ENCODE peak calls at places on chromosomes 12 and 14, in four cellular contexts. A is IMR-90, F is K562, H is HepG2. O is an unnamed sample.

GRCh38 chr12:20415641-20416040 is 47.3 kb downstream of the PDE3A start:
- DNase-seq in H (no peak), A (no peak), F (no peak), O (no peak)

GRCh38 chr14:75566321-75566720 is 12.1 kb upstream of the FLVCR2 start:
- DNase-seq in F (no peak), H (no peak), A (no peak), O (no peak)

GRCh38 chr14:61469771-61470170 is 148.4 kb downstream of the PRKCH start:
- DNase-seq in F (no peak), H (no peak), A (no peak), O (no peak)

GRCh38 chr12:115569694-115570093 is 707.8 kb downstream of the MED13L start:
- DNase-seq in H (peak), A (no peak), F (no peak), O (peak)

GRCh38 chr12:57242691-57243454 is 8.1 kb downstream of the STAC3 start:
- DNase-seq in A (peak), F (peak), H (peak), O (peak)

GRCh38 chr12:104555650-104556049 is 98.9 kb downstream of the CHST11 start:
- DNase-seq in H (no peak), A (no peak), F (no peak), O (no peak)

GRCh38 chr14:105941226-105942166 is 415.1 kb downstream of the TMEM121 start:
- DNase-seq in H (no peak), F (no peak), A (no peak), O (no peak)

GRCh38 chr12:30967026-30967425 is 40.5 kb downstream of the TSPAN11 start:
- DNase-seq in F (no peak), A (no peak), H (no peak), O (no peak)

GRCh38 chr14:69495341-69495921 is 10.9 kb downstream of the PLEKHD1 start:
- DNase-seq in A (no peak), F (no peak), H (no peak), O (no peak)

GRCh38 chr12:53070901-53071492 is 8.2 kb downstream of the SPRYD3 start:
- DNase-seq in H (no peak), F (no peak), A (no peak), O (no peak)

GRCh38 chr14:46197856-46198255 is 453.7 kb downstream of the RPL10L start:
- DNase-seq in F (no peak), H (no peak), A (no peak), O (no peak)

GRCh38 chr14:24843999-24844398 is 205.9 kb downstream of the STXBP6 start:
- DNase-seq in F (no peak), H (no peak), A (no peak), O (no peak)

GRCh38 chr12:122051231-122051876 is 27.2 kb upstream of the MLXIP start:
- DNase-seq in F (no peak), H (peak), A (peak), O (no peak)

GRCh38 chr12:53105256-53105655 is 2.0 kb downstream of the SOAT2 start:
- DNase-seq in A (no peak), H (no peak), F (no peak), O (no peak)

GRCh38 chr12:124539084-124540041 is 28.0 kb downstream of the NCOR2 start:
- DNase-seq in F (no peak), H (no peak), A (no peak), O (no peak)

GRCh38 chr12:121801601-121802484 is 2.0 kb upstream of the SETD1B start:
- DNase-seq in F (no peak), H (no peak), A (peak), O (no peak)

GRCh38 chr12:113933201-113933786 is 32.8 kb downstream of the RBM19 start:
- DNase-seq in F (peak), H (no peak), A (peak), O (no peak)

DNA sequence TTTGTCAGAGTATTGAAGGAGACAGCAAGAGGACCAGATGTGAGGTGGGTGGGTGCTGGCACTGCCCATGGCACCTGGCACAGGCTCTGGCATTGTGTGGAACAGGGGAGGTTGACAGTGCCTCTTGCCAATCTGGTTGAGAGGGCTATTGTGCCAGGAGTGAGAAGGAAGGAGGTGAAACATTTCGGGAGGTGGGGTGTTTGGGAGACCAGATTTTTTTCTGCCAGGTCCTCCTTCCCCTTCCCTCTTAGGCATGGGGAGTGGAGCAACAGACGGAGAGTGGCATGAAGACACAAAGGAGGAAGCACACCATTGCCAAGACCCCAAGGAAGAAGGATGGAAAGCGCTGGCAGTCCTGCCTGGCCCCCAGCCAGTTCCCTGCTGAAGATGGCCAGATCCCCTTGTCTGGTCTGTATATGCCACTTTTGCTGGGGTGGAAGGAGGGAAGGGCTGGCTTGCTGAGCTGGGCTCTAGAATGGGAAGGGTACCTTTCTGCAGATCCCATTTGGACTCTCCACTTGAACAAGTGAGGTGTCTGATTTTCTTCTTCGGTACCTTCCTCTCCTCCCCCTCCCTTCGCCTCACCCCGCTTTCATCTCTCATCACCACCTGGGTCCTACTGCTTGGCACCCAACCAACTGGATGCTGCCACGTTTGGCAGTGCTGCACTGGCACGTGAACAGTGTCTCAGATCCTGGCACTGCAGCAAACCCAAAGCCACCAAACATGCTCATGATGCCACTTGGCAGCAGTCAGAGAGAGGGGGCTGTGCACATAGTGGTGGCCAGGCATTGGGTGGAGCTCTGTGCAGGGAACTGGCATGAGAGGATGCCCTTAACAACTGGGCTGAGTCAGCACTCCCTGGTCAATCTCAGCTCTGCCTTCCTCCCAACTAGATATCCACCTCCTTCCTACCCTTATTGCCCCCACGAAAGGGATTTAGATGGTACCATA is 37.3 kb downstream of the ZFHX2 start:
- DNase-seq in A (no peak), F (no peak), H (no peak), O (no peak)
- TF ChIP-seq MAZ in A (no peak), F (no peak), H (no peak), O (no peak)

GRCh38 chr12:109604902-109605536 is 31.4 kb downstream of the MVK start:
- DNase-seq in H (no peak), F (no peak), A (no peak), O (no peak)

GRCh38 chr12:109605599-109606228 is 32.1 kb downstream of the MVK start:
- DNase-seq in H (no peak), F (no peak), A (no peak), O (no peak)

GRCh38 chr12:109607618-109608017 is 34.0 kb downstream of the MVK start:
- DNase-seq in F (no peak), A (no peak), H (no peak), O (no peak)

GRCh38 chr12:109608270-109608669 is 34.7 kb downstream of the MVK start:
- DNase-seq in H (no peak), F (no peak), A (no peak), O (no peak)

GRCh38 chr12:109606261-109607028 is 32.9 kb downstream of the MVK start:
- DNase-seq in H (peak), F (peak), A (no peak), O (no peak)
- TF ChIP-seq BHLHE40 in H (no peak), F (no peak), A (no peak), O (no peak)

DNA sequence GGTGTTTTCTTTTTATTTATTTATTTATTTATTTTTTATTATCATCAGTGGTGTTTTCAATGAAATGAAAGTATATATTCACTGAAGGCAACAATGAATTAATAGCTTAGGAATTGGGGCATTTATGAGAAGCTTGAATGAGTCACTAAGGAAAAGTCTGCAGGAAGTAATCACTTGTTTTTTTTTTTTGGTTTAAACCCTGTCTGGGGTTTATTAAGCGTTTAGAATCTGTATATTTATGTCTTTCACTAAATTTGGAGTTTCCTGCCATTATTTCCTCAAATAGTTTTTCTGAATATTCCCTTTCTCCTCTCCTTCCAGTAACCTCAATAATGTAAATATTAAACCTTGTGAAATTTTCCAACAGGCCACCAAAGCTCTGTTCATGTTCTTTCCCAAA is 85.5 kb downstream of the TESC start:
- DNase-seq in A (peak), F (no peak), H (no peak), O (no peak)
- TF ChIP-seq MAZ in A (no peak), F (no peak), H (no peak), O (no peak)

GRCh38 chr12:15186593-15186992 is 34.6 kb downstream of the RERG start:
- DNase-seq in F (no peak), A (no peak), H (no peak), O (no peak)
- TF ChIP-seq BHLHE40 in F (no peak), A (no peak), H (no peak), O (no peak)

GRCh38 chr12:110917467-110917866 is 2.9 kb downstream of the MYL2 start:
- DNase-seq in F (no peak), H (peak), A (peak), O (peak)
- TF ChIP-seq MAZ in F (no peak), H (no peak), A (no peak), O (no peak)

GRCh38 chr12:46567667-46568066 is 195.1 kb upstream of the SLC38A2 start:
- DNase-seq in H (no peak), A (no peak), F (no peak), O (no peak)

GRCh38 chr12:46569826-46570390 is 197.3 kb upstream of the SLC38A2 start:
- DNase-seq in A (no peak), H (no peak), F (peak), O (no peak)

GRCh38 chr12:46572644-46573630 is 200.4 kb upstream of the SLC38A2 start:
- DNase-seq in H (no peak), F (no peak), A (no peak), O (no peak)

GRCh38 chr12:46574853-46575252 is 202.3 kb upstream of the SLC38A2 start:
- DNase-seq in A (no peak), F (no peak), H (no peak), O (no peak)

GRCh38 chr12:46571593-46571992 is 199.0 kb upstream of the SLC38A2 start:
- DNase-seq in A (no peak), F (no peak), H (no peak), O (no peak)
- TF ChIP-seq BHLHE40 in A (no peak), F (no peak), H (no peak), O (no peak)

DNA sequence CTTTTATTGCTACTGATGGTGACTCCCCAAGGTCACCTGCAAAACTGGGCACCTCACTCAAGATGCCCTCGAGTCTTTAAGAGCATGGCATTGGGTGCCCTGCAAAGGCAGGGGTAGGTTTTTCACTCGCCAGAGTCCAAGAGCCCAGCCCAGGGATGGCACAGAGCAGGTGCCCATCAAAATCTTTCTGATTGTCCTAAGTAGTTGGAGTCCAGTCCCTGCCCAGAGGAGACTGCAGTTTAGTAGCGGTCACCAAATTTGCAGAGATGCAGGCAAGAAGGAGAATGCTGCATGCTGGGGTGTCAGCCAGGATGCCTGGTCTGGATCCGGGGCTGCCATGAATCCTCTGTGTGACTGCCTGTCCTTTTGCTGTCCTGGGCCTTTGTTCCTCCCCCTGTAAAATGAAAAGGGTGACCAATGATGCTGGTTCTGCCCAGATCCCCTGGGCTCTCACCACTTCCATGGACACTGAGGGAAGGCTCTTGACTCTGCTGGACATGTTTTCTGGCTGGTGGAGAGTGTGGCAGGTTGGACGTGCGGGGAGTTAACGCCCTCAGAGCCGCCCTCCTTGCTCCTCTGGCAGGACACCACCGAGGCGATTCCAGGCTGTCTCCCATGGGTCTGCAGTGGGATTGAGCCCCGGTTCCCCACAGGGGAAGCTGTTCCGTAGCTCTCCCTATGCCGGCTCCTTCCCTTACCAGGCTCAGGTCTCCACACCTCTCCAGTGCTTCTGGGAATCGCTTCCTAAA is 41.3 kb downstream of the DLK1 start:
- DNase-seq in H (no peak), A (no peak), F (no peak), O (no peak)
- TF ChIP-seq MAZ in H (no peak), A (no peak), F (no peak), O (no peak)

GRCh38 chr14:103548463-103549351 is 13.8 kb downstream of the BAG5 start:
- DNase-seq in F (no peak), H (no peak), A (no peak), O (no peak)

GRCh38 chr14:103550451-103551337 is 11.8 kb downstream of the BAG5 start:
- DNase-seq in A (no peak), F (no peak), H (no peak), O (no peak)

GRCh38 chr14:103547941-103548462 is 14.5 kb downstream of the BAG5 start:
- DNase-seq in F (no peak), H (no peak), A (no peak), O (no peak)

GRCh38 chr14:103551338-103551762 is 11.1 kb downstream of the BAG5 start:
- DNase-seq in F (no peak), A (no peak), H (no peak), O (no peak)

GRCh38 chr14:103549361-103550311 is 12.8 kb downstream of the BAG5 start:
- DNase-seq in A (no peak), H (peak), F (no peak), O (no peak)
- TF ChIP-seq BHLHE40 in A (no peak), H (no peak), F (no peak), O (no peak)

DNA sequence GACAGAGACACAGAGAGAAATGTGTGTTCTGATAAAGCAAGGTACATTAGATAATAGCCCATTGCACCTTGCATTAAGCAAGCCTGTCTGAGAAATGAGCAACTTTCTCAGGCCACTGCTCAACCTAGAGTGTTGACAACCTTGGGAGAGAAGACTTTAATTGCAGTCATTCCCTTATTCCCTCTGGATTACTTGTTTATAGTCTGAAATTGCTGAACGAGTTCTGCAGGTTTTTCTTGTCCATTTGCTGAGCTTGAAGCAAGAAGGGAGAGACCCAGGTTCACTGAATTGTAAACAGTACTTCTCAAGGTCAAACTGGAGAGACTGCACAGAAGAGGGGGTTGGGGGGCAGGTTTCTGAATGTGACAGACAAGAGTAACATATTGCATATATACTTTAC is 159.4 kb upstream of the PLEKHG7 start:
- DNase-seq in A (no peak), F (no peak), H (peak), O (no peak)
- TF ChIP-seq MAZ in A (no peak), F (no peak), H (no peak), O (no peak)

O was measured in A549.